ENCODE peak calls at places on chromosomes 6 and 20, in six cellular contexts. D is Peyer's patch, X is fibroblast of lung, W is foreskin fibroblast, O is psoas muscle, C is GM12878. G is an unnamed sample.

GRCh38 chr6:38973178-38974057 is 75.2 kb upstream of the GLP1R start:
- DNase-seq in W (peak), X (peak), O (no peak), D (no peak), C (peak), G (no peak)

GRCh38 chr20:37383229-37383989 is 37.5 kb downstream of the SRC start:
- DNase-seq in W (no peak), X (peak), O (peak), C (no peak), D (no peak), G (no peak)

GRCh38 chr20:37336369-37337207 is 9.4 kb upstream of the SRC start:
- DNase-seq in W (no peak), D (peak), X (no peak), C (peak), O (peak), G (no peak)

GRCh38 chr6:126526547-126526946 is 186.6 kb downstream of the CENPW start:
- DNase-seq in D (no peak), C (no peak), O (no peak), X (no peak), W (no peak), G (no peak)

GRCh38 chr20:63202021-63202420 is 13.9 kb downstream of the YTHDF1 start:
- DNase-seq in D (no peak), O (no peak), W (no peak), C (no peak), X (no peak), G (no peak)

GRCh38 chr6:82057846-82058554 is 189.5 kb downstream of the IBTK start:
- DNase-seq in O (no peak), C (no peak), X (peak), D (no peak), W (peak), G (no peak)

GRCh38 chr6:66851930-66852329 is 1144.9 kb upstream of the EYS start:
- DNase-seq in D (no peak), O (no peak), X (peak), W (peak), C (no peak), G (no peak)

GRCh38 chr6:131210469-131210868 is 75.2 kb downstream of the AKAP7 start:
- DNase-seq in O (no peak), W (peak), C (no peak), D (no peak), X (no peak), G (no peak)

GRCh38 chr20:3405139-3405538 is 2.3 kb downstream of the DNAAF9 start:
- DNase-seq in D (no peak), O (no peak), C (no peak), W (no peak), X (no peak), G (no peak)

GRCh38 chr6:168139121-168139520 is 60.1 kb upstream of the FRMD1 start:
- DNase-seq in W (no peak), X (no peak), D (no peak), O (no peak), C (no peak), G (no peak)

GRCh38 chr6:95545691-95546090 is 31.6 kb upstream of the MANEA start:
- DNase-seq in W (no peak), D (no peak), O (no peak), C (no peak), X (no peak), G (no peak)

DNA sequence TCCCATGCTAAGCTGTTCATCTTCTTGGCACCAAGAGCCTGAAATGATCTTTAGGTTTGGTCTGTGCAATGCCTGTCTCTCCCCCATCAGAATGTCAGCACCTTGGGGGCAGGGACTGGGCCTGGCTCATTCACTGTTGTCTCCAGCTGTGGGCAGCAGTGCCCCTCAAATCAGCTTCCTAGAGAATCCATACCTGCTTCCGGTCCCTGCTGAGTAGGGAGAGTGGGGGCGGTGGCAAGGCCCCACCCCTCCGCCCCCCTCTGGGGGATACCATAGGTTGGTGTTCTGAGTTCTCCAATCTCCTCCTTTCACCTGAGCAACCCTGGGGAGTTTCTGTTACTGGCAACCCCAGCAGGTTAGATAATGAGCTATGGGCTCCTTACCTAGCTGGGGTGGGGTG is 19.2 kb upstream of the SPDEF start:
- DNase-seq in X (no peak), W (no peak), C (no peak), D (no peak), O (no peak), G (no peak)
- TF ChIP-seq CTCF in X (no peak), W (no peak), C (no peak), D (no peak), O (no peak), G (no peak)

GRCh38 chr20:44069203-44069931 is 117.6 kb downstream of the JPH2 start:
- DNase-seq in X (peak), W (no peak), D (peak), C (peak), O (no peak), G (no peak)

GRCh38 chr20:44066645-44067606 is 120.1 kb downstream of the JPH2 start:
- DNase-seq in O (no peak), X (no peak), C (no peak), W (no peak), D (no peak), G (no peak)

GRCh38 chr20:44067650-44068081 is 119.3 kb downstream of the JPH2 start:
- DNase-seq in O (no peak), X (no peak), C (no peak), W (no peak), D (no peak), G (no peak)

GRCh38 chr20:44068780-44069191 is 118.2 kb downstream of the JPH2 start:
- DNase-seq in C (no peak), X (no peak), D (no peak), O (no peak), W (no peak), G (no peak)

GRCh38 chr20:44068311-44068710 is 118.7 kb downstream of the JPH2 start:
- DNase-seq in C (no peak), O (no peak), X (no peak), D (no peak), W (no peak), G (no peak)
- TF ChIP-seq CTCF in C (no peak), O (no peak), X (peak), D (no peak), W (no peak), G (no peak)

GRCh38 chr6:5285526-5285925 is 24.2 kb downstream of the FARS2 start:
- DNase-seq in D (no peak), W (no peak), O (no peak), X (no peak), C (no peak), G (no peak)

GRCh38 chr6:5285081-5285480 is 23.8 kb downstream of the FARS2 start:
- DNase-seq in O (no peak), X (no peak), D (no peak), C (no peak), W (no peak), G (no peak)

GRCh38 chr6:5287966-5288297 is 26.6 kb downstream of the FARS2 start:
- DNase-seq in D (no peak), X (no peak), O (no peak), C (no peak), W (no peak), G (no peak)

GRCh38 chr6:5286780-5287179 is 25.5 kb downstream of the FARS2 start:
- DNase-seq in O (no peak), W (no peak), X (no peak), C (no peak), D (no peak), G (no peak)

DNA sequence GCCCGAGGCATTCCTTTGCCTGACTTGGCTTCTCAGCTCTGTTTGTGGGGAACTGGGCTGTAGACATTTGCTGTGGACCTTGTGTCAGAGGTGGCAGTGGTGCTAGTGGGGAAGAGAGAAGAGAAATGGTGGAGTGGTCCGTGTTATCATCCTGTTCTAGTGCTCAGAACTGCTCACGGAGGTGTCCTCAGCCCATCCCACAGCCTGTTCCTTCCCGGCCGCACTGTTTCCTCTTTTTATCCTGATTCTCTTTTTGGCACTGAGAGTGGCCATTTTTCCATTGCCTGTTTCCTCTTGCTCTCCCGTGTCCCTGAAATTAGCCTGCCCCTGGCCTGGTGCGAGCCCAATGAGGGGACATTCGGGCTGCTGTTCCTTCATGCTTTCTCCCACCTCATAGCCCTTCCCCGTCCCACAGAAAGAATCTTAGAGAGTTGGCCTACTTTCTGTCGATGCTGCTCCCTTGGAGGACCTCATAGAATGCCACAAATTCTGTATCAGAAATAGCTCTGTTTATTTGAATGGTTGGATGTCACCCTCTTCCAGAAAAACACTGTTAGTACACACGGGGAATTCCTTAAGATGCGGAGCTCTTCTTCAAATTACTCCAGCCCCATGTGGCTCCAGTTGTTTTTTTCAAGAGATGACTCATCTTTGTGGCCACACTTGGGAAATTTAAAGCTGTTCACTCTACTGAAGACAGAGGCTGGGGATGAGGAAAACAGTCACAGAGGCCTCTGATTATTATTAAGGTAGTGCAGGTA is 26.1 kb downstream of the FARS2 start:
- DNase-seq in O (no peak), W (peak), C (no peak), X (peak), D (no peak), G (no peak)
- TF ChIP-seq CTCF in O (no peak), W (no peak), C (no peak), X (peak), D (no peak), G (no peak)

GRCh38 chr6:139117734-139118133 is 17.1 kb upstream of the HECA start:
- DNase-seq in X (no peak), C (no peak), W (peak), O (no peak), D (no peak), G (no peak)
- TF ChIP-seq CTCF in X (peak), C (no peak), W (peak), O (no peak), D (peak), G (no peak)

GRCh38 chr20:10077081-10077471 is 42.3 kb downstream of the ANKEF1 start:
- DNase-seq in C (no peak), W (no peak), O (no peak), X (no peak), D (no peak), G (no peak)
- TF ChIP-seq CTCF in C (peak), W (no peak), O (no peak), X (peak), D (no peak), G (peak)

GRCh38 chr20:23232679-23233308 is 117.8 kb upstream of the NXT1 start:
- DNase-seq in D (no peak), X (no peak), C (no peak), O (no peak), W (no peak), G (no peak)
- TF ChIP-seq CTCF in D (no peak), X (no peak), C (no peak), O (no peak), W (no peak), G (no peak)

GRCh38 chr20:43945391-43946205 is 30.9 kb downstream of the TOX2 start:
- DNase-seq in X (no peak), W (no peak), D (no peak), O (no peak), C (no peak), G (no peak)
- TF ChIP-seq CTCF in X (no peak), W (no peak), D (no peak), O (no peak), C (no peak), G (no peak)

GRCh38 chr20:49427751-49428518 is 54.5 kb downstream of the KCNB1 start:
- DNase-seq in X (no peak), D (no peak), W (no peak), O (peak), C (no peak), G (no peak)

GRCh38 chr20:49433387-49433786 is 49.1 kb downstream of the KCNB1 start:
- DNase-seq in D (no peak), C (no peak), X (no peak), W (no peak), O (peak), G (no peak)

GRCh38 chr20:49431345-49431744 is 51.1 kb downstream of the KCNB1 start:
- DNase-seq in O (no peak), D (no peak), C (no peak), W (no peak), X (no peak), G (no peak)

GRCh38 chr20:49432562-49432961 is 49.9 kb downstream of the KCNB1 start:
- DNase-seq in D (no peak), O (no peak), W (no peak), X (no peak), C (no peak), G (no peak)

GRCh38 chr20:49430320-49430719 is 52.1 kb downstream of the KCNB1 start:
- DNase-seq in O (no peak), D (no peak), W (no peak), X (no peak), C (no peak), G (no peak)
- TF ChIP-seq CTCF in O (no peak), D (no peak), W (no peak), X (no peak), C (no peak), G (no peak)

GRCh38 chr6:31476515-31477139 is 21.3 kb upstream of the MICB start:
- DNase-seq in X (no peak), O (no peak), W (no peak), D (peak), C (no peak), G (no peak)

GRCh38 chr6:31472259-31472658 is 25.7 kb upstream of the MICB start:
- DNase-seq in X (no peak), W (no peak), C (no peak), O (no peak), D (no peak), G (no peak)

GRCh38 chr6:31473780-31474725 is 23.9 kb upstream of the MICB start:
- DNase-seq in C (no peak), W (peak), X (peak), O (no peak), D (no peak), G (no peak)

GRCh38 chr6:31473244-31473643 is 24.7 kb upstream of the MICB start:
- DNase-seq in D (no peak), O (no peak), W (no peak), X (no peak), C (no peak), G (no peak)

DNA sequence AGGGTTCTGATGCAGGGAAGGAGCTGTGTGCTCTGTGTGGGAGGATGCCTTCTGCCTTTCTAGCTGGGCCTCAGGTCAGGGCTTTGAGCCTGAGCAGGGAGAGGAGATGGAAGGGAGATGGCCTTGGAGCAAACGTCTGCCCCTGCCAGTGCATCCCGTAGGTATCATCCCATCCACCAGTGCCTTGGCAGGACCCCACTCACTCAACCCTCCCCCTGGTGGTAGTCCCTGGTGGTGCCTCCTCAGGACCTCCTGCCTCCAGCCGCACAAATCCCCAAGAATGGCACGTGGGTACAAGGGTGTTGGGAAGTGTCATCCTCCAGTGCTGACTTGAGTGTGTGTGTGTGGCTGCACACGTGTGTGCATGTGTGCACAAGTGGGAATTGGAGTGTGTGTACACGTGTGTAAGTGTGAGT is 23.1 kb upstream of the MICB start:
- DNase-seq in O (no peak), D (no peak), C (no peak), X (no peak), W (no peak), G (no peak)
- TF ChIP-seq CTCF in O (peak), D (no peak), C (peak), X (peak), W (peak), G (peak)

GRCh38 chr6:108133594-108134179 is 32.1 kb upstream of the NR2E1 start:
- DNase-seq in D (no peak), X (peak), O (peak), C (no peak), W (peak), G (peak)
- TF ChIP-seq CTCF in D (peak), X (no peak), O (peak), C (no peak), W (no peak), G (no peak)

G was measured in mesothelial cell of epicardium.